ENCODE peak calls at places on chromosome 6, in ten cellular contexts. One of them, this sample, is unnamed.

GRCh38 chr6:135922746-135923145 is 71.2 kb downstream of the PDE7B start:
- DNase-seq in HT1080: no peak
- DNase-seq in GM13977: no peak
- DNase-seq in stromal cell of bone marrow: no peak
- DNase-seq in T follicular helper cell: no peak
- DNase-seq in NB4: no peak
- DNase-seq in astrocyte of the hippocampus: peak; percentile 73
- DNase-seq in GM06990: no peak
- DNase-seq in psoas muscle: peak; percentile 22
- DNase-seq in substantia nigra: no peak
- DNase-seq in this sample: no peak

GRCh38 chr6:33761922-33762629 is 15.4 kb upstream of the IP6K3 start:
- DNase-seq in HT1080: peak; percentile 40
- DNase-seq in GM13977: peak; percentile 66
- DNase-seq in stromal cell of bone marrow: no peak
- DNase-seq in T follicular helper cell: no peak
- DNase-seq in NB4: peak; percentile 80
- DNase-seq in astrocyte of the hippocampus: no peak
- DNase-seq in GM06990: peak; percentile 33
- DNase-seq in psoas muscle: peak; percentile 80
- DNase-seq in substantia nigra: peak; percentile 57
- DNase-seq in this sample: peak; percentile 67

GRCh38 chr6:158629376-158630221 is 14.9 kb downstream of the DYNLT1 start:
- DNase-seq in HT1080: no peak
- DNase-seq in GM13977: no peak
- DNase-seq in stromal cell of bone marrow: no peak
- DNase-seq in T follicular helper cell: peak; percentile 16
- DNase-seq in NB4: no peak
- DNase-seq in astrocyte of the hippocampus: no peak
- DNase-seq in GM06990: no peak
- DNase-seq in psoas muscle: peak; percentile 39
- DNase-seq in substantia nigra: no peak
- DNase-seq in this sample: peak; percentile 62

GRCh38 chr6:153096031-153096430 is 35.1 kb downstream of the RGS17 start:
- DNase-seq in HT1080: no peak
- DNase-seq in GM13977: no peak
- DNase-seq in stromal cell of bone marrow: no peak
- DNase-seq in T follicular helper cell: no peak
- DNase-seq in NB4: no peak
- DNase-seq in astrocyte of the hippocampus: no peak
- DNase-seq in GM06990: no peak
- DNase-seq in psoas muscle: no peak
- DNase-seq in substantia nigra: no peak
- DNase-seq in this sample: no peak

GRCh38 chr6:114108119-114109002 is 137.4 kb upstream of the HDAC2 start:
- DNase-seq in HT1080: peak; percentile 61
- DNase-seq in GM13977: peak; percentile 9
- DNase-seq in stromal cell of bone marrow: peak; percentile 54
- DNase-seq in T follicular helper cell: no peak
- DNase-seq in NB4: peak; percentile 58
- DNase-seq in astrocyte of the hippocampus: peak; percentile 78
- DNase-seq in GM06990: no peak
- DNase-seq in psoas muscle: peak; percentile 57
- DNase-seq in substantia nigra: peak; percentile 83
- DNase-seq in this sample: peak; percentile 96

GRCh38 chr6:72286911-72287311 is 335.0 kb upstream of the KCNQ5 start:
- DNase-seq in HT1080: peak; percentile 72
- DNase-seq in GM13977: no peak
- DNase-seq in stromal cell of bone marrow: peak; percentile 13
- DNase-seq in T follicular helper cell: no peak
- DNase-seq in NB4: no peak
- DNase-seq in astrocyte of the hippocampus: peak; percentile 38
- DNase-seq in GM06990: no peak
- DNase-seq in psoas muscle: no peak
- DNase-seq in substantia nigra: no peak
- DNase-seq in this sample: no peak

GRCh38 chr6:16639689-16640480 is 121.4 kb downstream of the ATXN1 start:
- DNase-seq in HT1080: peak; percentile 90
- DNase-seq in GM13977: no peak
- DNase-seq in stromal cell of bone marrow: peak; percentile 67
- DNase-seq in T follicular helper cell: no peak
- DNase-seq in NB4: no peak
- DNase-seq in astrocyte of the hippocampus: peak; percentile 82
- DNase-seq in GM06990: peak; percentile 34
- DNase-seq in psoas muscle: no peak
- DNase-seq in substantia nigra: no peak
- DNase-seq in this sample: no peak

GRCh38 chr6:137352859-137353258 is 133.7 kb upstream of the IFNGR1 start:
- DNase-seq in HT1080: no peak
- DNase-seq in GM13977: no peak
- DNase-seq in stromal cell of bone marrow: no peak
- DNase-seq in T follicular helper cell: no peak
- DNase-seq in NB4: no peak
- DNase-seq in astrocyte of the hippocampus: no peak
- DNase-seq in GM06990: no peak
- DNase-seq in psoas muscle: no peak
- DNase-seq in substantia nigra: no peak
- DNase-seq in this sample: no peak

GRCh38 chr6:3393796-3394195 is 63.1 kb downstream of the SLC22A23 start:
- DNase-seq in HT1080: no peak
- DNase-seq in GM13977: no peak
- DNase-seq in stromal cell of bone marrow: no peak
- DNase-seq in T follicular helper cell: no peak
- DNase-seq in NB4: no peak
- DNase-seq in astrocyte of the hippocampus: no peak
- DNase-seq in GM06990: no peak
- DNase-seq in psoas muscle: no peak
- DNase-seq in substantia nigra: no peak
- DNase-seq in this sample: no peak